ENCODE peak calls at places on chromosomes 12 and 14, in nine cellular contexts. One of them, this sample, is unnamed.

GRCh38 chr12:104702565-104703139 is 245.9 kb downstream of the CHST11 start:
- DNase-seq in HFFc6: peak
- DNase-seq in NCI-H1436: no peak
- DNase-seq in fibroblast of the conjunctiva: peak
- DNase-seq in A673: no peak
- DNase-seq in omental fat pad: no peak
- DNase-seq in MM.1S: no peak
- DNase-seq in stimulated activated CD4-positive, alpha-beta T cell treated with anti-CD3 and anti-CD28 coated beads, Interleukin-15, amount 100 ng/mL, for 1 hour: no peak
- DNase-seq in amygdala: no peak
- DNase-seq in this sample: no peak

GRCh38 chr14:40312296-40312695 is 880.1 kb upstream of the FBXO33 start:
- DNase-seq in HFFc6: no peak
- DNase-seq in NCI-H1436: no peak
- DNase-seq in fibroblast of the conjunctiva: no peak
- DNase-seq in A673: no peak
- DNase-seq in omental fat pad: no peak
- DNase-seq in MM.1S: no peak
- DNase-seq in stimulated activated CD4-positive, alpha-beta T cell treated with anti-CD3 and anti-CD28 coated beads, Interleukin-15, amount 100 ng/mL, for 1 hour: no peak
- DNase-seq in amygdala: no peak
- DNase-seq in this sample: no peak

GRCh38 chr14:56170028-56170427 is 51.8 kb downstream of the PELI2 start:
- DNase-seq in HFFc6: no peak
- DNase-seq in NCI-H1436: no peak
- DNase-seq in fibroblast of the conjunctiva: no peak
- DNase-seq in A673: no peak
- DNase-seq in omental fat pad: no peak
- DNase-seq in MM.1S: no peak
- DNase-seq in stimulated activated CD4-positive, alpha-beta T cell treated with anti-CD3 and anti-CD28 coated beads, Interleukin-15, amount 100 ng/mL, for 1 hour: no peak
- DNase-seq in amygdala: no peak
- DNase-seq in this sample: no peak

GRCh38 chr14:21069388-21070082 is 569 bp upstream of the ARHGEF40 start:
- DNase-seq in HFFc6: no peak
- DNase-seq in NCI-H1436: no peak
- DNase-seq in fibroblast of the conjunctiva: no peak
- DNase-seq in A673: peak
- DNase-seq in omental fat pad: no peak
- DNase-seq in MM.1S: no peak
- DNase-seq in stimulated activated CD4-positive, alpha-beta T cell treated with anti-CD3 and anti-CD28 coated beads, Interleukin-15, amount 100 ng/mL, for 1 hour: no peak
- DNase-seq in amygdala: peak
- DNase-seq in this sample: peak

GRCh38 chr14:65461730-65462129 is 49.2 kb downstream of the FUT8 start:
- DNase-seq in HFFc6: no peak
- DNase-seq in NCI-H1436: no peak
- DNase-seq in fibroblast of the conjunctiva: no peak
- DNase-seq in A673: no peak
- DNase-seq in omental fat pad: no peak
- DNase-seq in MM.1S: no peak
- DNase-seq in stimulated activated CD4-positive, alpha-beta T cell treated with anti-CD3 and anti-CD28 coated beads, Interleukin-15, amount 100 ng/mL, for 1 hour: no peak
- DNase-seq in amygdala: no peak
- DNase-seq in this sample: no peak

GRCh38 chr14:100896369-100897060 is 7.0 kb downstream of the RTL1 start:
- DNase-seq in HFFc6: no peak
- DNase-seq in NCI-H1436: peak
- DNase-seq in fibroblast of the conjunctiva: no peak
- DNase-seq in A673: no peak
- DNase-seq in omental fat pad: peak
- DNase-seq in MM.1S: no peak
- DNase-seq in stimulated activated CD4-positive, alpha-beta T cell treated with anti-CD3 and anti-CD28 coated beads, Interleukin-15, amount 100 ng/mL, for 1 hour: no peak
- DNase-seq in amygdala: no peak
- DNase-seq in this sample: no peak

GRCh38 chr14:92632546-92633273 is 115.7 kb downstream of the LGMN start:
- DNase-seq in HFFc6: no peak
- DNase-seq in NCI-H1436: no peak
- DNase-seq in fibroblast of the conjunctiva: no peak
- DNase-seq in A673: no peak
- DNase-seq in omental fat pad: no peak
- DNase-seq in MM.1S: no peak
- DNase-seq in stimulated activated CD4-positive, alpha-beta T cell treated with anti-CD3 and anti-CD28 coated beads, Interleukin-15, amount 100 ng/mL, for 1 hour: no peak
- DNase-seq in amygdala: no peak
- DNase-seq in this sample: no peak

GRCh38 chr14:99098199-99098598 is 173.8 kb downstream of the BCL11B start:
- DNase-seq in HFFc6: no peak
- DNase-seq in NCI-H1436: no peak
- DNase-seq in fibroblast of the conjunctiva: no peak
- DNase-seq in A673: no peak
- DNase-seq in omental fat pad: no peak
- DNase-seq in MM.1S: no peak
- DNase-seq in stimulated activated CD4-positive, alpha-beta T cell treated with anti-CD3 and anti-CD28 coated beads, Interleukin-15, amount 100 ng/mL, for 1 hour: no peak
- DNase-seq in amygdala: no peak
- DNase-seq in this sample: no peak

GRCh38 chr14:85088231-85088630 is 441.7 kb upstream of the FLRT2 start:
- DNase-seq in HFFc6: no peak
- DNase-seq in NCI-H1436: no peak
- DNase-seq in fibroblast of the conjunctiva: no peak
- DNase-seq in A673: no peak
- DNase-seq in omental fat pad: no peak
- DNase-seq in MM.1S: no peak
- DNase-seq in stimulated activated CD4-positive, alpha-beta T cell treated with anti-CD3 and anti-CD28 coated beads, Interleukin-15, amount 100 ng/mL, for 1 hour: no peak
- DNase-seq in amygdala: no peak
- DNase-seq in this sample: no peak

GRCh38 chr14:91416744-91417133 is 881 bp downstream of the CCDC88C start:
- DNase-seq in HFFc6: no peak
- DNase-seq in NCI-H1436: no peak
- DNase-seq in fibroblast of the conjunctiva: no peak
- DNase-seq in A673: peak
- DNase-seq in omental fat pad: no peak
- DNase-seq in MM.1S: no peak
- DNase-seq in stimulated activated CD4-positive, alpha-beta T cell treated with anti-CD3 and anti-CD28 coated beads, Interleukin-15, amount 100 ng/mL, for 1 hour: no peak
- DNase-seq in amygdala: no peak
- DNase-seq in this sample: no peak

GRCh38 chr12:111074965-111075364 is 154.6 kb upstream of the MYL2 start:
- DNase-seq in HFFc6: no peak
- DNase-seq in NCI-H1436: no peak
- DNase-seq in fibroblast of the conjunctiva: no peak
- DNase-seq in A673: no peak
- DNase-seq in omental fat pad: no peak
- DNase-seq in MM.1S: no peak
- DNase-seq in stimulated activated CD4-positive, alpha-beta T cell treated with anti-CD3 and anti-CD28 coated beads, Interleukin-15, amount 100 ng/mL, for 1 hour: no peak
- DNase-seq in amygdala: no peak
- DNase-seq in this sample: no peak

GRCh38 chr14:94945615-94946014 is 175.7 kb upstream of the GSC start:
- DNase-seq in HFFc6: no peak
- DNase-seq in NCI-H1436: no peak
- DNase-seq in fibroblast of the conjunctiva: no peak
- DNase-seq in A673: no peak
- DNase-seq in omental fat pad: no peak
- DNase-seq in MM.1S: no peak
- DNase-seq in stimulated activated CD4-positive, alpha-beta T cell treated with anti-CD3 and anti-CD28 coated beads, Interleukin-15, amount 100 ng/mL, for 1 hour: no peak
- DNase-seq in amygdala: no peak
- DNase-seq in this sample: no peak

GRCh38 chr14:95686935-95687334 is 709 bp downstream of the TCL1B start:
- DNase-seq in HFFc6: no peak
- DNase-seq in NCI-H1436: peak
- DNase-seq in fibroblast of the conjunctiva: no peak
- DNase-seq in A673: no peak
- DNase-seq in omental fat pad: no peak
- DNase-seq in MM.1S: no peak
- DNase-seq in stimulated activated CD4-positive, alpha-beta T cell treated with anti-CD3 and anti-CD28 coated beads, Interleukin-15, amount 100 ng/mL, for 1 hour: no peak
- DNase-seq in amygdala: no peak
- DNase-seq in this sample: no peak

GRCh38 chr14:32623300-32624093 is 294.4 kb downstream of the AKAP6 start:
- DNase-seq in HFFc6: peak
- DNase-seq in NCI-H1436: no peak
- DNase-seq in fibroblast of the conjunctiva: peak
- DNase-seq in A673: peak
- DNase-seq in omental fat pad: no peak
- DNase-seq in MM.1S: no peak
- DNase-seq in stimulated activated CD4-positive, alpha-beta T cell treated with anti-CD3 and anti-CD28 coated beads, Interleukin-15, amount 100 ng/mL, for 1 hour: no peak
- DNase-seq in amygdala: no peak
- DNase-seq in this sample: no peak

GRCh38 chr12:84408936-84409335 is 503.7 kb downstream of the SLC6A15 start:
- DNase-seq in HFFc6: no peak
- DNase-seq in NCI-H1436: no peak
- DNase-seq in fibroblast of the conjunctiva: no peak
- DNase-seq in A673: peak
- DNase-seq in omental fat pad: no peak
- DNase-seq in MM.1S: no peak
- DNase-seq in stimulated activated CD4-positive, alpha-beta T cell treated with anti-CD3 and anti-CD28 coated beads, Interleukin-15, amount 100 ng/mL, for 1 hour: no peak
- DNase-seq in amygdala: no peak
- DNase-seq in this sample: no peak

GRCh38 chr12:40055227-40055579 is 50.7 kb downstream of the SLC2A13 start:
- DNase-seq in HFFc6: no peak
- DNase-seq in NCI-H1436: no peak
- DNase-seq in fibroblast of the conjunctiva: no peak
- DNase-seq in A673: peak
- DNase-seq in omental fat pad: no peak
- DNase-seq in MM.1S: no peak
- DNase-seq in stimulated activated CD4-positive, alpha-beta T cell treated with anti-CD3 and anti-CD28 coated beads, Interleukin-15, amount 100 ng/mL, for 1 hour: no peak
- DNase-seq in amygdala: no peak
- DNase-seq in this sample: no peak

GRCh38 chr12:18320036-18320617 is 58.8 kb downstream of the PIK3C2G start:
- DNase-seq in HFFc6: peak
- DNase-seq in NCI-H1436: peak
- DNase-seq in fibroblast of the conjunctiva: peak
- DNase-seq in A673: peak
- DNase-seq in omental fat pad: no peak
- DNase-seq in MM.1S: peak
- DNase-seq in stimulated activated CD4-positive, alpha-beta T cell treated with anti-CD3 and anti-CD28 coated beads, Interleukin-15, amount 100 ng/mL, for 1 hour: no peak
- DNase-seq in amygdala: no peak
- DNase-seq in this sample: no peak

GRCh38 chr14:76844223-76844622 is 18.0 kb downstream of the LRRC74A start:
- DNase-seq in HFFc6: no peak
- DNase-seq in NCI-H1436: no peak
- DNase-seq in fibroblast of the conjunctiva: no peak
- DNase-seq in A673: peak
- DNase-seq in omental fat pad: no peak
- DNase-seq in MM.1S: no peak
- DNase-seq in stimulated activated CD4-positive, alpha-beta T cell treated with anti-CD3 and anti-CD28 coated beads, Interleukin-15, amount 100 ng/mL, for 1 hour: peak
- DNase-seq in amygdala: no peak
- DNase-seq in this sample: no peak

GRCh38 chr14:31964979-31965734 is 111.9 kb upstream of the ARHGAP5 start:
- DNase-seq in HFFc6: no peak
- DNase-seq in NCI-H1436: no peak
- DNase-seq in fibroblast of the conjunctiva: no peak
- DNase-seq in A673: no peak
- DNase-seq in omental fat pad: no peak
- DNase-seq in MM.1S: no peak
- DNase-seq in stimulated activated CD4-positive, alpha-beta T cell treated with anti-CD3 and anti-CD28 coated beads, Interleukin-15, amount 100 ng/mL, for 1 hour: no peak
- DNase-seq in amygdala: no peak
- DNase-seq in this sample: no peak

GRCh38 chr12:94445662-94446061 is 14.0 kb downstream of the CEP83 start:
- DNase-seq in HFFc6: no peak
- DNase-seq in NCI-H1436: no peak
- DNase-seq in fibroblast of the conjunctiva: no peak
- DNase-seq in A673: no peak
- DNase-seq in omental fat pad: no peak
- DNase-seq in MM.1S: no peak
- DNase-seq in stimulated activated CD4-positive, alpha-beta T cell treated with anti-CD3 and anti-CD28 coated beads, Interleukin-15, amount 100 ng/mL, for 1 hour: no peak
- DNase-seq in amygdala: no peak
- DNase-seq in this sample: no peak